ENCODE peak calls at places on chromosomes 5 and 9, in five cellular contexts. L, H, W, D and Z are unnamed samples.

GRCh38 chr5:89199306-89199705 is 316.3 kb upstream of the MEF2C start:
- DNase-seq in D (no peak), W (no peak), L (no peak), H (no peak), Z (no peak)

GRCh38 chr9:107693620-107694326 is 204.2 kb upstream of the KLF4 start:
- DNase-seq in W (no peak), L (no peak), D (no peak), H (no peak), Z (no peak)

GRCh38 chr5:154302181-154302580 is 111.6 kb downstream of the GALNT10 start:
- DNase-seq in W (no peak), H (no peak), D (no peak), L (no peak), Z (no peak)

GRCh38 chr5:151571270-151572173 is 19.6 kb downstream of the FAT2 start:
- DNase-seq in W (no peak), H (no peak), D (no peak), L (no peak), Z (no peak)

GRCh38 chr5:65809817-65810531 is 88.0 kb downstream of the NLN start:
- DNase-seq in L (peak; percentile 50), H (peak; percentile 17), W (no peak), D (no peak), Z (no peak)

GRCh38 chr5:65142511-65143011 is 339.2 kb downstream of the ADAMTS6 start:
- DNase-seq in W (no peak), H (no peak), L (no peak), D (no peak), Z (no peak)

GRCh38 chr5:159106569-159107282 is 7.0 kb upstream of the EBF1 start:
- DNase-seq in W (no peak), H (peak; percentile 77), L (peak; percentile 91), D (peak; percentile 24), Z (peak; percentile 38)

GRCh38 chr5:117999939-118000549 is 988.3 kb downstream of the DTWD2 start:
- DNase-seq in L (no peak), W (peak; percentile 7), H (no peak), D (no peak), Z (no peak)

GRCh38 chr5:17317499-17317898 is 100.1 kb downstream of the BASP1 start:
- DNase-seq in L (no peak), D (no peak), W (peak; percentile 25), H (no peak), Z (peak; percentile 50)

GRCh38 chr9:98404157-98404695 is 148.8 kb upstream of the TBC1D2 start:
- DNase-seq in D (no peak), H (no peak), W (no peak), L (no peak), Z (no peak)

GRCh38 chr9:107274953-107275422 is 8.1 kb upstream of the RAD23B start:
- DNase-seq in H (no peak), D (peak; percentile 57), W (no peak), L (no peak), Z (no peak)

GRCh38 chr5:1745190-1745805 is 54.3 kb downstream of the MRPL36 start:
- DNase-seq in D (no peak), L (no peak), W (no peak), H (no peak), Z (no peak)

GRCh38 chr9:33452828-33453271 is 5.5 kb upstream of the AQP3 start:
- DNase-seq in L (peak; percentile 76), H (peak; percentile 68), W (no peak), D (peak; percentile 73), Z (peak; percentile 68)

GRCh38 chr5:77322406-77322805 is 111.9 kb downstream of the PDE8B start:
- DNase-seq in H (no peak), L (no peak), D (no peak), W (no peak), Z (no peak)
- TF ChIP-seq REST in H (no peak), L (no peak), D (no peak), W (no peak), Z (no peak)

GRCh38 chr9:109199676-109200075 is 32.6 kb upstream of the FRRS1L start:
- DNase-seq in D (no peak), W (no peak), L (no peak), H (no peak), Z (no peak)

GRCh38 chr9:109194157-109194556 is 27.1 kb upstream of the FRRS1L start:
- DNase-seq in H (no peak), W (no peak), L (no peak), D (no peak), Z (no peak)

GRCh38 chr9:109203761-109204360 is 36.8 kb upstream of the FRRS1L start:
- DNase-seq in H (no peak), L (no peak), D (no peak), W (no peak), Z (no peak)

GRCh38 chr9:109198736-109199384 is 31.8 kb upstream of the FRRS1L start:
- DNase-seq in D (no peak), W (no peak), H (peak; percentile 39), L (no peak), Z (no peak)
- TF ChIP-seq CTCF in D (peak; percentile 62), W (peak; percentile 29), H (peak; percentile 60), L (peak; percentile 28), Z (no peak)

GRCh38 chr5:96876292-96876850 is at the start of gene ERAP2:
- DNase-seq in L (no peak), D (peak; percentile 25), H (peak; percentile 56), W (no peak), Z (no peak)

GRCh38 chr5:96881511-96882115 is 5.3 kb downstream of the ERAP2 start:
- DNase-seq in H (peak; percentile 39), L (no peak), W (no peak), D (no peak), Z (no peak)

GRCh38 chr5:96883871-96884270 is 7.6 kb downstream of the ERAP2 start:
- DNase-seq in L (no peak), D (no peak), W (no peak), H (no peak), Z (no peak)

GRCh38 chr5:96884995-96885394 is 8.7 kb downstream of the ERAP2 start:
- DNase-seq in L (no peak), H (no peak), W (no peak), D (no peak), Z (no peak)

DNA sequence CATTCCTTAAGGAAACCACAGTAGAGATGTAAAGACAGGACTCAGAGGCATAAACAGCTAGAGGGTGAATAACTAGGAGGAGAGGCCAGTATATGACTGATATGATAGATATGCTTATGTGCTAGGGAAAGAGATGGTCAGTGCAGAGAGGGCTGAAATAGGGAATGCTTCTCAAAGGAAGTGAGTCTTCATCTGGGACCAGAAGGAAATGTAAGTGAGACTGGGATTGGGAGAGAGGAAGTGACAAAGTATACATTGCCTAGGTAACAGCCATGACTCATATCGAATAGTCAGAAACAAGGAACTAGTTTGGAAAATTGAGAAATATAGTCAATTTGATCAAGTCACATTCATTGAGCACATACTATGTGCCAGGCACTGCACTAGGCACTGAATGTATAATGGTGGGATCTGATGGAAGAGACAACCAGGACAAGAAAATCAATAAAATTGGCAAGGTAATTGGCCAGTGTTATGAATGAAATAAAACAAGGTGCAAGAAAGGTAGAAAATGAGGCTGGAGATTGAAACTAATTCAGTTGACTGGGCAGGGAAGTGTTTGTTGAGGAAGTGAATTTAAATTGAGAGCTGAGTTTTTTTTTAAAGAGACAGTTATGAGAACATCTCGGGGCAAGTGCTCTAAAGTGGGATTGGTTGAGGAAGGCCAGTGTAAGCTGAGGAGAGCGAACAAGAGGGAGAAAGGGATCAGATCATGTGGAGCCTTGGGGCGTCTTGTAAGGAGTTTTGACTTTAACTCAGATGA is 4.3 kb downstream of the ERAP2 start:
- DNase-seq in H (no peak), W (no peak), L (no peak), D (no peak), Z (peak; percentile 34)
- TF ChIP-seq GABPA in H (no peak), W (no peak), L (no peak), D (no peak), Z (no peak)

DNA sequence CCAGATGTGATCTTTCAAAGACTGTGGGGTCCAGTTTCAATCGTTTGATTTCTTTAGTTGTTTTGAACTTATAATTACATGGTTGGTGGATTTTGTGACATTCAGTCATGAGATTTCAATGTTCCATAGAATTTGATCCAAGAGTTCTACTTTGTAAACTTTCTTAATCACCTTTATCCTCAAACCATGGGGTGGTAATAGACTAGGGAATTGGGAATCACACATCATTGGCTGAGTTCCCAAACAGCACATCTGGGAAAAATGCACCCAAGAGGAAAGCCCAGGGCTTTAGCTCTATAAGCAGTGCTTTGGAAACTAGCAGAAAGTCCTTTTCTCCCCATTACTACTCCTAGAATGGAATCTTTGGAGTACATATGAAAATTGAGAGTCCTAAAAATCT is 177.6 kb downstream of the NNT start:
- DNase-seq in L (no peak), D (no peak), W (no peak), H (no peak), Z (no peak)
- TF ChIP-seq REST in L (no peak), D (no peak), W (no peak), H (no peak), Z (no peak)

GRCh38 chr9:101705135-101705661 is 33.2 kb downstream of the GRIN3A start:
- DNase-seq in L (no peak), D (no peak), H (no peak), W (no peak), Z (no peak)
- TF ChIP-seq CTCF in L (no peak), D (no peak), H (no peak), W (no peak), Z (no peak)

GRCh38 chr9:91059713-91060112 is 258.1 kb downstream of the SYK start:
- DNase-seq in L (no peak), W (no peak), D (no peak), H (no peak), Z (no peak)
- TF ChIP-seq GABPA in L (no peak), W (no peak), D (no peak), H (no peak), Z (no peak)

GRCh38 chr5:170721681-170722080 is 61.8 kb upstream of the GABRP start:
- DNase-seq in D (no peak), H (no peak), W (no peak), L (no peak), Z (no peak)
- TF ChIP-seq REST in D (no peak), H (no peak), W (no peak), L (no peak), Z (no peak)